ENCODE peak calls at places on chromosomes 2 and 18, in six cellular contexts. X, H, D, B, N and C are unnamed samples.

GRCh38 chr2:218219934-218220333 is 2.9 kb downstream of the ARPC2 start:
- DNase-seq in X (no peak), H (no peak), D (no peak), B (peak), N (no peak), C (no peak)

GRCh38 chr2:37146062-37146461 is 10.7 kb downstream of the EIF2AK2 start:
- DNase-seq in X (no peak), H (no peak), D (no peak), B (no peak), N (no peak), C (no peak)

GRCh38 chr2:178891265-178891958 is 84.2 kb upstream of the TTN start:
- DNase-seq in X (peak), H (peak), D (peak), B (peak), N (no peak), C (peak)

GRCh38 chr2:196823750-196824149 is 14.6 kb upstream of the C2orf66 start:
- DNase-seq in X (no peak), H (no peak), D (no peak), B (peak), N (no peak), C (peak)

GRCh38 chr2:240227538-240228428 is 87.3 kb upstream of the OTOS start:
- DNase-seq in X (no peak), H (no peak), D (no peak), B (no peak), N (peak), C (no peak)

GRCh38 chr2:142131016-142131714 is at the start of gene LRP1B:
- DNase-seq in X (no peak), H (no peak), D (peak), B (peak), N (no peak), C (peak)

GRCh38 chr2:119691189-119691588 is 12.2 kb downstream of the TMEM177 start:
- DNase-seq in X (no peak), H (no peak), D (no peak), B (no peak), N (no peak), C (no peak)

GRCh38 chr18:9283789-9284188 is 50.8 kb upstream of the TWSG1 start:
- DNase-seq in X (no peak), H (no peak), D (no peak), B (no peak), N (no peak), C (no peak)

GRCh38 chr2:4549811-4550210 is 846.4 kb downstream of the DCDC2C start:
- DNase-seq in X (no peak), H (no peak), D (no peak), B (no peak), N (no peak), C (no peak)

GRCh38 chr18:32081881-32082280 is 9.8 kb upstream of the RNF138 start:
- DNase-seq in X (no peak), H (no peak), D (no peak), B (no peak), N (no peak), C (no peak)

GRCh38 chr18:57523171-57523956 is 63.1 kb downstream of the FECH start:
- DNase-seq in X (no peak), H (no peak), D (peak), B (peak), N (no peak), C (no peak)

GRCh38 chr2:186129767-186130581 is 356.1 kb upstream of the ZC3H15 start:
- DNase-seq in X (no peak), H (no peak), D (no peak), B (no peak), N (no peak), C (no peak)

GRCh38 chr2:100852999-100853908 is 33.3 kb downstream of the NPAS2 start:
- DNase-seq in X (no peak), H (no peak), D (no peak), B (peak), N (no peak), C (no peak)

GRCh38 chr2:23425886-23426283 is 40.9 kb downstream of the KLHL29 start:
- DNase-seq in X (no peak), H (no peak), D (no peak), B (no peak), N (no peak), C (no peak)

GRCh38 chr2:26612522-26613240 is 28.5 kb downstream of the CIB4 start:
- DNase-seq in X (peak), H (no peak), D (no peak), B (no peak), N (no peak), C (no peak)

GRCh38 chr2:157777425-157777824 is 98.7 kb downstream of the ACVR1 start:
- DNase-seq in X (peak), H (no peak), D (peak), B (peak), N (no peak), C (peak)

GRCh38 chr2:227889336-227889735 is 17.9 kb downstream of the DAW1 start:
- DNase-seq in X (no peak), H (no peak), D (no peak), B (no peak), N (no peak), C (no peak)

GRCh38 chr2:44770221-44771187 is 171.0 kb upstream of the SIX3 start:
- DNase-seq in X (no peak), H (no peak), D (no peak), B (peak), N (no peak), C (no peak)

GRCh38 chr2:47905454-47906260 is 641 bp downstream of the FBXO11 start:
- DNase-seq in X (peak), H (peak), D (peak), B (peak), N (peak), C (peak)

GRCh38 chr18:22999212-22999611 is 66.1 kb downstream of the RBBP8 start:
- DNase-seq in X (no peak), H (no peak), D (no peak), B (no peak), N (no peak), C (no peak)

GRCh38 chr2:28276076-28276618 is 116.5 kb upstream of the FOSL2 start:
- DNase-seq in X (no peak), H (no peak), D (peak), B (peak), N (no peak), C (peak)

GRCh38 chr2:240250985-240251847 is 110.8 kb upstream of the OTOS start:
- DNase-seq in X (peak), H (no peak), D (peak), B (peak), N (peak), C (peak)

GRCh38 chr18:48662021-48662661 is 123.3 kb downstream of the CTIF start:
- DNase-seq in X (no peak), H (no peak), D (no peak), B (peak), N (no peak), C (peak)

GRCh38 chr2:225103737-225104141 is 61.5 kb upstream of the DOCK10 start:
- DNase-seq in X (no peak), H (no peak), D (no peak), B (no peak), N (no peak), C (no peak)

GRCh38 chr2:190867182-190867581 is 13.4 kb upstream of the GLS start:
- DNase-seq in X (no peak), H (no peak), D (no peak), B (no peak), N (no peak), C (no peak)

DNA sequence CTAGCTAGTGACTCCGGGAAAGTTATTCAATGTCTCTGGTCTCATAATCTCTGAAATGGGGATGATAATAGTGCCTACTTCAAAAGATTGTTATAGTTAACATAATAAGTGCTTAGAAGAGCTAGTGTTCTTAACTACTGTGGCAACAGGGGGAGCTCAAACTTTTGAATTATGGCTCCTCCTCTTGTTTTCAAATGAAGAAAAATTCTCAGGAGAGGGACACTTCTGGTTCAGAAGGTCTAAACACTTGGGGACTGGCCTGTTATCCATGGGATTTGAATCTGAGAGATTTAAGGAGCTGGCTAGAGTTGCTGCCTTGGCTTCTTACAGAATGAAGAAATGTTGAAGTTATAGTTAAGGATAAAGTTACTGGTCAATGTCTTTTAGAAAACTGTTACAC is 92.2 kb upstream of the ITGB6 start:
- DNase-seq in X (no peak), H (no peak), D (no peak), B (peak), N (no peak), C (no peak)
- TF ChIP-seq CTCF in X (no peak), H (no peak), D (no peak), B (no peak), N (no peak), C (peak)

DNA sequence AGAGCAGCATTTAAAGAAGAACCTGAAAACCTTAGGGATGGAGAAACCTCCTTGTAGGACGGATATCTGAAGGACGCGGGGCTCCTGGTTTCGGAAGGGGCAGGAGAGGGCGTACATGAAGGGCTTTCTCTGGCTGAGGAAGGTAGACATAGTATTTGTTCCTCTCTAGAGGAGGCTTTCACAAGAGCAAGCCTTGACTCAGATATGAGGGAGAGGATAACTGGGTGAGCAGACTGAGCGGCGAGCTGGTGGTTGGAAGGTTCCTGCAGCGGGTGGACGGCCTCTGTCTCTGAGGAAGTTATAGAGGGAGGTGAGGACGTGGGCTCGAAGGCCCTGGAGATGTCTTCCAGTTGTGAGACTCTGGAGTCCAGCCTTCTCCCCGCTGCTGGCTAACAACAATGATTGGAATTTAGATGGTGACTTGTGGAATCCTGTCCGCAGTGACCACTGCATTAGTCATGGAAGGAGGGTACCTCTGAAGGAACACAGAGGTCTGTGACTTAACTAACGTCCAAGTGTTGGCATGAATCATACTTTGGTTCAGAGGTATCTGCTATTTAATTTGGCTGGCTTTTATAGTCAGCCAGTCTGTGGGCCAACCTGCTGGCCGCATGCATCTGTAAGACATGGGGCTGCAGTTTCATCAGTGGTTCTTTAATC is 80.9 kb downstream of the ASAP2 start:
- DNase-seq in X (no peak), H (no peak), D (no peak), B (peak), N (no peak), C (peak)
- TF ChIP-seq CTCF in X (no peak), H (no peak), D (no peak), B (no peak), N (no peak), C (no peak)

DNA sequence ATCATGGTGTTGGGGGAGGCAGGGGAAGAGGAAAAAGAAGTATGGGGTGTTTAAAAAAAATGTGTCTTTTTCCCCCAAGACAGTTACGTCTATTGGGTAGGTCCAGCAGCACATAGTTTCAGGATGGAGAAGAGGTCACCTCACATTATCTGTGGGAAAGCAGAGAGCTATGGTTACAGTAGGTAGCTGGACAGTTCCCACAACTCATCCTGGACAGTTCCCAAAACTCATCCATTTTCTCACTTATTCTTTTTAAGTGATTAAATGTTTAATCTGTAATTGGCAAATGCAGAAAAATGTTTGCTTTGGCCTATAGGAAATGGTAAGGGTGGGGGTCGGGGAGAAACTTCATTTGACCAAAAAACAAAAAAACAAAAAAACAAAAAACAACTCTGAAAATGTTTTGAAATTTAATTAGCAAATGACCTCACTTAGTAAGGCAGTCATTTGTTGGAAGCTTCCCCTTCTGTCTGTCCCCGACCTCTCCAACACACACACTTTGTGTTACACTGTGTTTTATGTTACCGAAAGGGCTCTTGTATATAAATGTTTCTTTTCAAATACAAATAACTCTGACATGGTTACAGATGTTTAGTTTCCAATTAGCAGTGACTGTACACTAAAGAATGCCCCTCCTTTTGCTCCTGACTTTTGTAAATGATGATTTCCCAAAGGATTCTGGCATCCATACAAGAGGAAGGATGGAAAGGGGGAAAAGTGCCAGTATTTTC is 173.3 kb upstream of the ZFP36L2 start:
- DNase-seq in X (no peak), H (no peak), D (no peak), B (no peak), N (no peak), C (peak)
- TF ChIP-seq CTCF in X (no peak), H (no peak), D (no peak), B (no peak), N (no peak), C (no peak)

GRCh38 chr2:135785032-135785431 is 43.4 kb downstream of the UBXN4 start:
- DNase-seq in X (no peak), H (no peak), D (no peak), B (peak), N (no peak), C (no peak)
- TF ChIP-seq CTCF in X (peak), H (peak), D (no peak), B (no peak), N (no peak), C (no peak)

DNA sequence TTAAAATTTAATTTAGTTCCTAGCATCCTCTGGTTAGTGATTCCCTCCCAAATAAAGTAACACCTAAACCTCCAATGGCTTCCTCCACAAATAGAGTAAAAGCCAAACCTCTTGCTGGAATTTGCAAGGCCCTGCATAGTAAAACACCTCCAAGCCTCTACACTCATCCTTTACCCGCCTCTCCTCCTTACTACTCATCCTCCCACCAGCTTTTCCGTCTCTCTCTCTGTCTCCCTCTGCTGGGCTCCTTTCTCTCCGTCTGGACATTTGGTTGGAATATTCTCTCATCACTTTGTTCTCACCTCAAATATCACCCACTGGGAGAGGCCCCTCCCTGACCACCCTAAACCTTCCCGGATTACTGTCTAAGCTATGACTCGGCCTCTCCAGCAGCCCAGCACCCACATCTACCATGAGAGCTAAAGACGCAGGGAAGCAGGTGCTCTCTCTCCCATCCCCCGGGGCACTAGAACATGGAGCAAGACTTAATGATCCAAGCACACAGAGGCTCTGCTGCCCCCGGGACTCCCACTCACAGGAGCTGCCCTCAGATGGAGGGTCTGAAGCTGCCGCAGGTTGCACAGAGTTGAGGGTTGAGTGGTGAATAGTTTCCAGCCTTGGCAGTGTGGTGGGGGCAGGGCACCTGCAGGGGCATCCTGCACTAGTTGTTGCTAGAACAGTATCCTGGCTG is 167.2 kb downstream of the FBXO15 start:
- DNase-seq in X (no peak), H (no peak), D (no peak), B (peak), N (no peak), C (peak)
- TF ChIP-seq CTCF in X (no peak), H (no peak), D (no peak), B (peak), N (no peak), C (peak)

GRCh38 chr2:84078466-84078865 is 380.6 kb downstream of the SUCLG1 start:
- DNase-seq in X (no peak), H (no peak), D (no peak), B (no peak), N (no peak), C (no peak)

GRCh38 chr2:84077504-84077903 is 381.6 kb downstream of the SUCLG1 start:
- DNase-seq in X (peak), H (no peak), D (no peak), B (peak), N (no peak), C (peak)
- TF ChIP-seq CTCF in X (peak), H (no peak), D (peak), B (peak), N (peak), C (peak)

GRCh38 chr2:7724336-7724735 is 807.1 kb downstream of the RNF144A start:
- DNase-seq in X (no peak), H (no peak), D (no peak), B (no peak), N (no peak), C (no peak)

GRCh38 chr2:7726989-7727388 is 809.8 kb downstream of the RNF144A start:
- DNase-seq in X (no peak), H (no peak), D (no peak), B (no peak), N (no peak), C (no peak)

GRCh38 chr2:7725850-7726242 is 808.6 kb downstream of the RNF144A start:
- DNase-seq in X (no peak), H (no peak), D (no peak), B (no peak), N (no peak), C (no peak)

GRCh38 chr2:7722212-7722910 is 805.1 kb downstream of the RNF144A start:
- DNase-seq in X (no peak), H (no peak), D (no peak), B (no peak), N (no peak), C (no peak)

DNA sequence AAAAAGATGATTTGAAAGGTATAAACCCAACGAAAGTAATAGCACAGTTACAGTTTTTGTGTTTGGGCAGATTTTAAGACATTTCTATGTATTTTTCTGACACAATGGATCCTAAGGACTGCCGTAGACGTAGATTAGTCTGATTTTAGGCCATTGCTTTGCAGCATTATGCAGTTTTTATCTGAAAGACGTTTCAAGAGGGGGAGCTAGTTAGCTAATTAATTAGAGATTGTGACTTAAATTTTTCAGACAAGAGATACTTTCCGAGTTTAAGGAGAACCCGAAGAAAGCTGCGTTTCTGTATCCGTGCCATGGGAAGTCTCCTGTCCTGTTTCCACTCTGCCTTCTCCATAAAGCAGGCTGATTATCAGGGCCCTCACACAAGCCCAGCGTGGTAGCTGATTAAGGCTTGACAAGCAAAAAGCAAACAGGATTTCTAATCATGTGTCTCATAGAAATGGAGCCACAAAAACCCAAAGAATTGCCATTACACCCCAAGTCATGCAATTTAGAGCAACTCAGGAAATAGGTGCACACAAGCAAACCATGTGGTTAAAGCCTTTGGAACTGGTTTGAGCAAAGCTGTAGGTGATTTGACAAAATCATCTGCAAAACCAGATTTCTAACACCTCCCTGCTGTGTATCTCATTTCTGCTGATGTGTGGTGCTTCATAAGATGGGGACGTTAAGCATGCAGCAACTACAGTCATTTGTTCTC is 808.1 kb downstream of the RNF144A start:
- DNase-seq in X (no peak), H (no peak), D (no peak), B (peak), N (no peak), C (no peak)
- TF ChIP-seq CTCF in X (no peak), H (no peak), D (no peak), B (no peak), N (peak), C (peak)

GRCh38 chr2:127371037-127371436 is 16.7 kb downstream of the MAP3K2 start:
- DNase-seq in X (no peak), H (no peak), D (no peak), B (no peak), N (no peak), C (no peak)
- TF ChIP-seq CTCF in X (no peak), H (no peak), D (no peak), B (no peak), N (no peak), C (no peak)

DNA sequence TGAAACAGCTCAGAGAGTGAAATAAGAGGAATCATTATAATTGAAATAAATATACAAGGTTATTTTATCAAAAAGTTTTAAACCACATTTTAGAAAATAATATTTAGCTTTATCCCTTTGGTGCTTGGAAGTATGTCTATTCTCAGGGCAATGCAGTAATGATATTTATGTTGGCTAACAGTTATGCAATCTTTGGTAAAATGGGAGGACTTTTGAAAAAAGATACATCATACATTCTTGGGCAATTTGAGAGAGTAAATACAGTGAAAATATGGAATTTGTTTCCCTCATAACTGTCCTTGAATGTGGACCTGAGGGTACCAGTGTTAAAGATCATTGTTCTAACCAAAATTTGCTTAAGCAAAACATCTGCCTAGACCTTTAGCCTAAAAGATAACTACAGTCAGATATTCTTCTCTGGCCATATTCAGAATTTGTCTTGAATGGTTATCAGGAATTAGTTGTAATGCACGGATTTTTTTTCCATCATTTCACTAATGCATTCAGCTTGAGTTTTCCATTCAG is 137.2 kb downstream of the LRRTM1 start:
- DNase-seq in X (no peak), H (no peak), D (no peak), B (no peak), N (no peak), C (no peak)
- TF ChIP-seq CTCF in X (no peak), H (no peak), D (no peak), B (no peak), N (no peak), C (no peak)